ENCODE peak calls at places on chromosomes 13 and 19, in seven cellular contexts. L is transverse colon, Q is GM23338, S is fibroblast of pulmonary artery, F is AG04449, T is kidney, N is ovary. P is an unnamed sample.

GRCh38 chr19:18674616-18675015 is 8.9 kb upstream of the CRTC1 start:
- DNase-seq in N (no peak), L (peak), S (no peak), T (no peak), F (no peak), Q (no peak), P (no peak)

GRCh38 chr19:6263306-6264076 is 16.3 kb downstream of the MLLT1 start:
- DNase-seq in L (no peak), S (no peak), F (no peak), Q (no peak), T (peak), N (no peak), P (no peak)

GRCh38 chr19:11203194-11204075 is 6.1 kb upstream of the KANK2 start:
- DNase-seq in L (peak), S (peak), F (peak), T (peak), N (peak), Q (peak), P (peak)

GRCh38 chr19:27679399-27679798 is 1533.6 kb downstream of the UQCRFS1 start:
- DNase-seq in T (no peak), L (no peak), F (no peak), S (no peak), Q (no peak), N (no peak), P (no peak)

GRCh38 chr19:38003427-38004099 is 96.6 kb downstream of the SIPA1L3 start:
- DNase-seq in Q (peak), F (peak), L (peak), N (peak), S (peak), T (peak), P (peak)

GRCh38 chr19:31707206-31707605 is 358.0 kb upstream of the TSHZ3 start:
- DNase-seq in S (no peak), L (no peak), N (no peak), F (no peak), Q (no peak), T (no peak), P (no peak)

GRCh38 chr13:98965325-98965724 is 12.5 kb downstream of the DOCK9 start:
- DNase-seq in F (no peak), N (no peak), L (no peak), Q (no peak), S (no peak), T (no peak), P (no peak)

GRCh38 chr13:25214371-25215252 is 42.5 kb upstream of the AMER2 start:
- DNase-seq in L (no peak), Q (peak), T (no peak), F (no peak), S (peak), N (peak), P (no peak)

GRCh38 chr13:110698689-110699088 is 7.2 kb downstream of the CARS2 start:
- DNase-seq in N (no peak), Q (no peak), T (no peak), S (no peak), F (no peak), L (no peak), P (no peak)

GRCh38 chr19:43575955-43576451 is 402 bp downstream of the PINLYP start:
- DNase-seq in N (peak), T (peak), L (no peak), Q (no peak), F (no peak), S (no peak), P (no peak)

GRCh38 chr13:42110410-42111155 is 62.1 kb downstream of the DGKH start:
- DNase-seq in S (peak), L (no peak), Q (peak), F (peak), N (no peak), T (no peak), P (no peak)

GRCh38 chr19:3409346-3410064 is 43.1 kb downstream of the NFIC start:
- DNase-seq in L (peak), Q (no peak), T (peak), F (no peak), S (no peak), N (no peak), P (peak)

DNA sequence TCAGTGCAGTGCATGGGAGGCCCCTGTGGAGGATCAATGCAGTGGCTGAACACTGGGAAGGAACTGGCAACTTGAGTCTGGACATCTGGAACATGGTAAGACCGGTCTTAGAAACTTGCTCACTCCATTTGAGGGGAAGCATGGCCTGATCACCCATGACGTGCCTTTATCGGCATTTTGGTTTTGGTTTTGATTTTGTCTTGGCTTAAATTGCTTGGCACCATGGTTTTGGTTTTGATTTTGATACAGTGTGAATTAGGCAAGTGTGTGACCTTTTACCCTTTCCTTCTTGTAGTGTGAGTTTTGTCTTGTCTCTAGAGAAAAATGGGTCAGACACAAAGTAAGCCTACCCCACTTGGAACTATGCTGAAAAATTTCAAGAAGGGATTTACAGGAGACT is 77.3 kb downstream of the ZNF486 start:
- DNase-seq in Q (no peak), S (no peak), L (no peak), N (no peak), T (no peak), F (no peak), P (no peak)
- H3K4me3 ChIP-seq in Q (no peak), S (no peak), L (no peak), N (no peak), T (no peak), F (no peak), P (no peak)

GRCh38 chr19:7331446-7331845 is 17.3 kb upstream of the ARHGEF18 start:
- DNase-seq in Q (no peak), L (no peak), S (no peak), F (no peak), T (no peak), N (no peak), P (no peak)

GRCh38 chr19:7333198-7334118 is 15.3 kb upstream of the ARHGEF18 start:
- DNase-seq in S (peak), N (no peak), Q (no peak), T (no peak), L (no peak), F (no peak), P (no peak)

GRCh38 chr19:7337380-7338194 is 11.2 kb upstream of the ARHGEF18 start:
- DNase-seq in Q (no peak), S (no peak), F (no peak), T (no peak), N (no peak), L (peak), P (no peak)

GRCh38 chr19:7340959-7341837 is 7.5 kb upstream of the ARHGEF18 start:
- DNase-seq in F (no peak), Q (peak), N (peak), L (peak), T (peak), S (peak), P (peak)

GRCh38 chr19:7336321-7336973 is 12.3 kb upstream of the ARHGEF18 start:
- DNase-seq in F (no peak), S (no peak), T (no peak), Q (no peak), N (no peak), L (no peak), P (no peak)
- H3K4me3 ChIP-seq in F (no peak), S (no peak), T (no peak), Q (no peak), N (no peak), L (no peak), P (no peak)

GRCh38 chr19:48500830-48501445 is 10.7 kb downstream of the LMTK3 start:
- DNase-seq in S (no peak), N (peak), F (no peak), T (peak), Q (no peak), L (no peak), P (no peak)
- H3K4me3 ChIP-seq in S (no peak), N (no peak), F (no peak), T (peak), Q (peak), L (no peak), P (peak)

GRCh38 chr19:14416743-14417214 is 2.4 kb downstream of the DDX39A start:
- DNase-seq in S (no peak), L (peak), F (no peak), Q (no peak), T (no peak), N (no peak), P (no peak)

GRCh38 chr19:14413355-14413754 is 5.8 kb downstream of the DDX39A start:
- DNase-seq in S (no peak), N (no peak), L (no peak), Q (no peak), F (no peak), T (no peak), P (no peak)

GRCh38 chr19:14412436-14413071 is 6.6 kb downstream of the DDX39A start:
- DNase-seq in F (no peak), Q (no peak), S (no peak), N (no peak), L (no peak), T (no peak), P (no peak)

GRCh38 chr19:14411161-14411560 is 8.0 kb downstream of the DDX39A start:
- DNase-seq in Q (no peak), T (no peak), N (no peak), L (no peak), S (no peak), F (no peak), P (no peak)

DNA sequence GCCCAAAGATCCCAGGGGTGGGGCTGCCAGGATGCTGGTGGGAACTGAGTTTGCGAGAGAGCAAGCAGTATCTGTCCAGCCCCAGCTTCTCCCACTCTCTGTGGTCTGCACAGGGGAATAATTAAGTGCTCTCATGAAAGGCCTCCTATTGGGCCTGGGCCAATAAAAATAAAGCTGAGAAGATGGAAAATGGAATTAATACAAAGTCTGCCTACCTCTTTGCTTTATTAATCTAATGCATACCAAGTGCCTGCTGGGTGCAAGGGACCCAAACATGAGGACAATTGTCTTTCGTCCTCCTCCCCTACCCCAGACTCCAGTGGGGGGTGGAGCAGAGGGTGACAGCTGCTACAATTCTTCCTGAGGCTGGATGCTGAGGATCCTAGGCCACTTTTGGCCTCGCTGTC is 5.4 kb downstream of the DDX39A start:
- DNase-seq in L (no peak), S (peak), N (no peak), T (no peak), F (no peak), Q (no peak), P (no peak)
- H3K4me3 ChIP-seq in L (no peak), S (no peak), N (no peak), T (no peak), F (no peak), Q (no peak), P (no peak)

DNA sequence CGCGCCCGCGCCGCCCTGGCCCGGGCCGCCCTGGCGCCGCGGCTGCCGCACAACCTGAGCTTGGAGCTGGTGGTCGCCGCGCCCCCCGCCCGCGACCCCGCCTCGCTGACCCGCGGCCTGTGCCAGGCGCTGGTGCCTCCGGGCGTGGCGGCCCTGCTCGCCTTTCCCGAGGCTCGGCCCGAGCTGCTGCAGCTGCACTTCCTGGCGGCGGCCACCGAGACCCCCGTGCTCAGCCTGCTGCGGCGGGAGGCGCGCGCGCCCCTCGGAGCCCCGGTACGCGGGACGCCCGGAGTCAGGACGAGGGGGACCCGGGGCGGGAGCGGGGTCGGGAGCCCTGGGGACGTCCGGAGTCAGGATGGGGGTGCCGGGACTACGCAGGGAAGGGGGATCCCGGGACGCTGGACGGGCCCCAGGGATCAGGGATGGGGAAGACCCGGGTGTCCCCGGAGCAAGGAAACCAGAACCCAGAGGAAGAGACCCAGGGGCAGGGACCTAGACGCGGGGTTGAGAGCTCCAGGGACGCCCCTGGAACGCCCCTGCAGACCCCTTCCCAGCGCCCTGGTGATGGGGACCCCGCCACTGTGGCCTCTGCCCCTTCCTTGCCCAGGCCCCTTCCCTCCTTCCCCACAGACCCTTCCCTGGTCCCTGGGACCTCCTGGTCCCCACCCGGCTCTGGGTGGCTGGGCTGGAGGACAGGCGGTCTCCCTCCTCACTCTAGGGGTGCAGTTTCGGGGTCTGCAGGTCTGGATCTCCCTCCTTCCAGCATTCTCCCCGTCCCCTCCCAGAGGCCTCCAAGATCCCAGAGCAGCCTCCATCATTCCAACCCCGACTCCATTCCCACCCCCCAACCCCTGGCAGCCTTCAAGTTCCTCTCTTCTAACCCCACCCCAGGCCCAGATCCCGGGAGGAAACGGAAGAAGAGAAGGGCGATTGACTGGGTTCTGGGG is 645 bp downstream of the GRIN3B start:
- DNase-seq in F (no peak), S (no peak), L (no peak), T (peak), Q (peak), N (no peak), P (no peak)
- H3K4me3 ChIP-seq in F (no peak), S (no peak), L (no peak), T (no peak), Q (peak), N (no peak), P (no peak)

P was measured in pancreas.